ENCODE peak calls at places on chromosomes 16 and 17, in six cellular contexts. S, B, L, I, R and Z are unnamed samples.
A peak's percentile ranks its signal among the peaks of the same experiment; 100 is the strongest.

GRCh38 chr16:12416136-12416787 is 387.4 kb downstream of the CPPED1 start:
- DNase-seq in R (no peak), I (no peak), S (no peak), B (no peak), L (no peak), Z (no peak)

GRCh38 chr16:89081556-89081955 is 12.1 kb upstream of the ACSF3 start:
- DNase-seq in B (no peak), R (no peak), S (no peak), L (no peak), I (no peak), Z (no peak)

GRCh38 chr17:13421581-13421980 is 180.1 kb downstream of the HS3ST3A1 start:
- DNase-seq in B (no peak), R (no peak), L (no peak), S (no peak), I (no peak), Z (no peak)

GRCh38 chr16:84153660-84154214 is 8.6 kb downstream of the DNAAF1 start:
- DNase-seq in R (no peak), I (no peak), B (no peak), L (no peak), S (no peak), Z (no peak)

GRCh38 chr16:25888873-25889272 is 197.1 kb downstream of the HS3ST4 start:
- DNase-seq in L (no peak), S (no peak), R (no peak), B (no peak), I (no peak), Z (no peak)

GRCh38 chr16:77784441-77785356 is 3.7 kb upstream of the VAT1L start:
- DNase-seq in L (no peak), B (no peak), I (peak; percentile 69), S (no peak), R (no peak), Z (no peak)

GRCh38 chr16:9441021-9441420 is 349.6 kb downstream of the HAPSTR1 start:
- DNase-seq in S (no peak), B (peak; percentile 4), R (no peak), I (no peak), L (no peak), Z (peak; percentile 52)

GRCh38 chr16:56327929-56328258 is 97.5 kb downstream of the AMFR start:
- DNase-seq in S (no peak), B (no peak), L (no peak), I (no peak), R (no peak), Z (no peak)

GRCh38 chr17:82862191-82862590 is 22.4 kb upstream of the ZNF750 start:
- DNase-seq in L (no peak), B (no peak), R (no peak), S (no peak), I (no peak), Z (no peak)

GRCh38 chr17:45709889-45710288 is 74.2 kb upstream of the CRHR1 start:
- DNase-seq in S (no peak), B (no peak), I (no peak), L (no peak), R (no peak), Z (no peak)

GRCh38 chr17:39765766-39766165 is 28.0 kb downstream of the GRB7 start:
- DNase-seq in S (no peak), R (no peak), B (no peak), L (no peak), I (no peak), Z (no peak)

GRCh38 chr16:83994087-83994486 is 26.0 kb downstream of the NECAB2 start:
- DNase-seq in R (peak; percentile 80), S (peak; percentile 71), B (peak; percentile 36), L (no peak), I (no peak), Z (no peak)

GRCh38 chr17:13572581-13572980 is 29.1 kb downstream of the HS3ST3A1 start:
- DNase-seq in I (no peak), B (no peak), S (no peak), L (no peak), R (no peak), Z (no peak)

GRCh38 chr17:62895650-62896301 is 70.3 kb upstream of the TANC2 start:
- DNase-seq in S (no peak), L (no peak), I (no peak), R (no peak), B (no peak), Z (no peak)

GRCh38 chr17:13520899-13521572 is 80.7 kb downstream of the HS3ST3A1 start:
- DNase-seq in S (no peak), B (no peak), I (no peak), L (peak; percentile 93), R (no peak), Z (no peak)

GRCh38 chr16:75248536-75249380 is 2.7 kb downstream of the BCAR1 start:
- DNase-seq in B (no peak), I (no peak), L (no peak), R (no peak), S (no peak), Z (no peak)

GRCh38 chr17:5364156-5364555 is 55.3 kb downstream of the NUP88 start:
- DNase-seq in B (no peak), R (peak; percentile 81), I (no peak), S (no peak), L (no peak), Z (no peak)

GRCh38 chr17:30093463-30094147 is 23.0 kb upstream of the NSRP1 start:
- DNase-seq in B (peak; percentile 86), R (peak; percentile 86), S (peak; percentile 63), I (peak; percentile 86), L (peak; percentile 64), Z (peak; percentile 64)

GRCh38 chr17:59257101-59257500 is 36.8 kb downstream of the GDPD1 start:
- DNase-seq in I (no peak), B (no peak), S (no peak), L (no peak), R (no peak), Z (peak; percentile 44)

GRCh38 chr16:12617401-12617819 is 186.3 kb downstream of the CPPED1 start:
- DNase-seq in B (no peak), S (no peak), R (no peak), I (no peak), L (no peak), Z (no peak)

GRCh38 chr17:8726477-8726876 is 18.2 kb downstream of the CCDC42 start:
- DNase-seq in S (no peak), B (no peak), I (no peak), L (no peak), R (no peak), Z (no peak)

GRCh38 chr17:56870163-56870651 is 36.3 kb downstream of the DGKE start:
- DNase-seq in R (no peak), I (no peak), L (no peak), S (no peak), B (no peak), Z (no peak)

GRCh38 chr16:74667215-74667765 is 613 bp upstream of the RFWD3 start:
- DNase-seq in B (peak; percentile 70), L (no peak), S (peak; percentile 14), R (peak; percentile 66), I (no peak), Z (peak; percentile 36)

GRCh38 chr16:65069766-65070165 is 52.1 kb downstream of the CDH11 start:
- DNase-seq in R (no peak), S (no peak), B (no peak), I (no peak), L (no peak), Z (no peak)

GRCh38 chr17:78933959-78934568 is 8.9 kb upstream of the TIMP2 start:
- DNase-seq in I (no peak), B (peak; percentile 27), R (peak; percentile 99), L (peak; percentile 100), S (peak; percentile 94), Z (peak; percentile 63)

GRCh38 chr17:14922421-14922820 is 342.7 kb downstream of the PMP22 start:
- DNase-seq in S (no peak), I (no peak), B (no peak), R (peak; percentile 35), L (no peak), Z (no peak)

GRCh38 chr16:19375561-19376158 is 42.0 kb upstream of the TMC5 start:
- DNase-seq in S (peak; percentile 70), L (peak; percentile 25), I (peak; percentile 83), R (peak; percentile 82), B (peak; percentile 46), Z (peak; percentile 55)

GRCh38 chr17:10119203-10120112 is 78.9 kb downstream of the GAS7 start:
- DNase-seq in S (no peak), B (peak; percentile 15), L (no peak), I (peak; percentile 83), R (no peak), Z (peak; percentile 20)

GRCh38 chr16:81642107-81642436 is 137.0 kb upstream of the PLCG2 start:
- DNase-seq in B (no peak), S (no peak), L (no peak), R (no peak), I (no peak), Z (no peak)
- H3K4me1 ChIP-seq in B (peaks cover 11% of the 10 kb centered on the region), S (peaks cover 68% of the 10 kb centered on the region), L (peaks cover 22% of the 10 kb centered on the region), R (peaks cover 4% of the 10 kb centered on the region), I (no peaks in the 10 kb centered on the region), Z (no peaks in the 10 kb centered on the region)

GRCh38 chr17:28900986-28901726 is 1.7 kb downstream of the DHRS13 start:
- DNase-seq in L (no peak), B (no peak), S (no peak), I (no peak), R (no peak), Z (no peak)
- H3K4me1 ChIP-seq in L (peaks cover 13% of the 10 kb centered on the region), B (peaks cover 17% of the 10 kb centered on the region), S (peaks cover 17% of the 10 kb centered on the region), I (peaks cover 36% of the 10 kb centered on the region), R (peaks cover 19% of the 10 kb centered on the region), Z (peaks cover 8% of the 10 kb centered on the region)

DNA sequence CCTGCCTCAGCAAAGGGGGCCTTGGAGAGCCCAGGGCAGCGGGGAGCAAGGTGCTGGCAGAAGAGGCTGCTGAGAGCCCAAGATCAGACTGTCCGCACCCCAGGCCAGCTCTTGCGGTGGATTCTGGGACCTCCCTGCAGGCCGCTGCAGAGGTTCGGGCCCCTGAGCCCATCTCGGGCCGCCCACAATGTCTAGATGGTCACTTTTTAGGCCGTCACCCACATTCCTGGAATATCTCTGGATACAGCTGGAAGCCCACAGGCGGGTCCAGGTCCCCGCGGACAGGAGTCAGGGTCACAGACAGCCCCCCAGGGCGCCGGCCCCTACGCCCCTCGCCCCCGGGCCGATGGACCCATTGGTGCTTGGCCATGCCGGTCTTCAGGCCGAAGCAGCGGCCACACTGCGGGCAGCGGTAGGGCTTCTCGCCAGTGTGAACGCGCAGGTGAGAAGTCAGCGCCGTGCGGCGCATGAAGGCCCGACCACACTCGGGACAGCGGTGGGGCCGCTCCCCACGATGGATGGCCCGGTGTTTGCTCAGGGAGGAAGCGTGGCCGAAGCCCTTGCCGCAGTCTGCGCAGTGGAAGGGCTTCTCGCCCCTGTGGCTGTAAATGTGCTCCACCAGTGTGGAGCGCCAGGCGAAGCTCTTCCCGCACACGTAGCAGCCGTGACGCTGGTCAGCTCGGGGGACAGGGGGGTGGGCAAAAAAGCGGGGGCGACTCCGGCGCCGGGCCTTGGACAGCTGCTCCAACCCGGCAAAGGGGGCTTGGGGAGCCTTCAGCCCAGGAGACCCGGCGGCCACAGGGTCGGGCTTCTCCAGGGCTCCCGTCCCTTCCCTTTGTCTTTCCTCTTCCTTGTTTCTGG is 2.1 kb downstream of the ZNF747 start:
- DNase-seq in I (no peak), S (no peak), L (no peak), B (no peak), R (no peak), Z (no peak)
- H3K4me1 ChIP-seq in I (peaks cover 47% of the 10 kb centered on the region), S (peaks cover 19% of the 10 kb centered on the region), L (peaks cover 4% of the 10 kb centered on the region), B (peaks cover 15% of the 10 kb centered on the region), R (peaks cover 36% of the 10 kb centered on the region), Z (no peaks in the 10 kb centered on the region)

DNA sequence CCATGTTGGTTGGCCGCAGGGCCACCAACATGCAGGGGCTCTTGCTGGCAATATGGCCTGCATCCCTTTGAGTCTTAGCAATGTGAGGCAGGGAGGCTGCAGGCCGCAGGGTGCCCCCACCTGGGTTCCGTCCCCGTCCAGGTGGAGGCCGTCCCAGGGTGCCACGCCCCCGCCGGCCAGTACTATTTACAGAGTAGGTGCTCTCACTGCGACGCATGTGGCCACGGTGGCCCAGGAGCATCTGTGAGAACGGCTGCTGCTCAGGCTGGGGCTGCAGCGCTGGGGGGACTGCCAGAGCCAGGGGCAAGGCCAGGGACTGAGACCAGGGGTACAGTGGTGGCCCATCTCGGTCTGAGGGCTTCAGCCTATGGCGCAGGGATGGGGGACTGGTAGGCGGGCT is 3.6 kb downstream of the MATCAP1 start:
- DNase-seq in R (no peak), S (no peak), B (no peak), I (no peak), L (no peak), Z (no peak)
- H3K4me1 ChIP-seq in R (peaks cover 32% of the 10 kb centered on the region), S (peaks cover 27% of the 10 kb centered on the region), B (peaks cover 21% of the 10 kb centered on the region), I (peaks cover 28% of the 10 kb centered on the region), L (peaks cover 5% of the 10 kb centered on the region), Z (peaks cover 3% of the 10 kb centered on the region)